ENCODE peak calls at places on chromosome 12, in five cellular contexts. L, K, N, R and G are unnamed samples.

GRCh38 chr12:112409906-112410244 is 470 bp upstream of the RPL6 start:
- DNase-seq in L (no peak), K (no peak), N (no peak), R (no peak), G (no peak)

GRCh38 chr12:132886529-132887477 is 602 bp downstream of the CHFR start:
- DNase-seq in L (no peak), K (no peak), N (peak; percentile 10), R (no peak), G (no peak)

GRCh38 chr12:88925370-88925915 is 345.2 kb upstream of the KITLG start:
- DNase-seq in L (no peak), K (no peak), N (no peak), R (no peak), G (no peak)

GRCh38 chr12:51190820-51191219 is 17.9 kb upstream of the TFCP2 start:
- DNase-seq in L (no peak), K (no peak), N (no peak), R (no peak), G (no peak)

GRCh38 chr12:32917094-32917611 is 20.6 kb upstream of the PKP2 start:
- DNase-seq in L (no peak), K (no peak), N (no peak), R (no peak), G (no peak)

GRCh38 chr12:56220611-56221232 is 1.0 kb downstream of the RNF41 start:
- DNase-seq in L (peak; percentile 27), K (no peak), N (no peak), R (no peak), G (peak; percentile 39)

GRCh38 chr12:111597731-111598636 is 1.1 kb downstream of the ATXN2 start:
- DNase-seq in L (no peak), K (peak; percentile 4), N (peak; percentile 44), R (peak; percentile 5), G (no peak)

GRCh38 chr12:101925352-101925751 is 48.0 kb downstream of the DRAM1 start:
- DNase-seq in L (no peak), K (no peak), N (no peak), R (no peak), G (peak; percentile 98)

GRCh38 chr12:15001733-15002471 is 29.1 kb downstream of the PDE6H start:
- DNase-seq in L (no peak), K (no peak), N (peak; percentile 10), R (no peak), G (no peak)

GRCh38 chr12:131673519-131674265 is 37.2 kb upstream of the SFSWAP start:
- DNase-seq in L (no peak), K (no peak), N (no peak), R (no peak), G (no peak)

GRCh38 chr12:57099062-57099714 is 10.3 kb downstream of the NAB2 start:
- DNase-seq in L (no peak), K (no peak), N (no peak), R (no peak), G (no peak)

GRCh38 chr12:48997719-48998496 is 1.3 kb downstream of the DDN start:
- DNase-seq in L (no peak), K (no peak), N (no peak), R (no peak), G (no peak)

GRCh38 chr12:27014085-27014858 is at the start of gene TM7SF3:
- DNase-seq in L (peak; percentile 75), K (peak; percentile 95), N (peak; percentile 85), R (peak; percentile 91), G (peak; percentile 77)